ENCODE peak calls at places on chromosomes 3 and 15, in seven cellular contexts. H is naive B cell; D is iPS DF 19.7; I is naive thymus-derived CD8-positive, alpha-beta T cell; K is iPS-NIHi11; V is NCI-H460; P is NCI-H1092. E is an unnamed sample.

GRCh38 chr3:73480187-73480672 is 144.5 kb downstream of the PDZRN3 start:
- DNase-seq in H (no peak), D (no peak), I (no peak), K (peak), V (no peak), P (no peak), E (no peak)

GRCh38 chr3:19063936-19064335 is 84.4 kb upstream of the KCNH8 start:
- DNase-seq in H (no peak), D (no peak), I (no peak), K (no peak), V (no peak), P (no peak), E (no peak)

GRCh38 chr3:24523988-24524727 is 29.5 kb upstream of the THRB start:
- DNase-seq in H (no peak), D (no peak), I (no peak), K (no peak), V (no peak), P (no peak), E (no peak)

GRCh38 chr3:73773228-73773627 is 148.5 kb upstream of the PDZRN3 start:
- DNase-seq in H (no peak), D (no peak), I (no peak), K (no peak), V (no peak), P (no peak), E (no peak)

GRCh38 chr3:12796171-12797123 is at the start of gene CAND2:
- DNase-seq in H (peak), D (no peak), I (no peak), K (peak), V (no peak), P (peak), E (peak)

GRCh38 chr3:140180603-140181002 is 245.6 kb downstream of the CLSTN2 start:
- DNase-seq in H (no peak), D (no peak), I (no peak), K (no peak), V (no peak), P (no peak), E (no peak)

GRCh38 chr15:72964135-72964534 is 88.1 kb upstream of the NEO1 start:
- DNase-seq in H (no peak), D (no peak), I (no peak), K (no peak), V (no peak), P (no peak), E (no peak)

GRCh38 chr3:163773136-163773535 is 1305.2 kb downstream of the SI start:
- DNase-seq in H (no peak), D (no peak), I (no peak), K (no peak), V (no peak), P (no peak), E (no peak)

GRCh38 chr3:165749817-165750216 is 87.4 kb downstream of the BCHE start:
- DNase-seq in H (no peak), D (no peak), I (no peak), K (no peak), V (no peak), P (no peak), E (no peak)

GRCh38 chr15:74603026-74603788 is 12.4 kb upstream of the CLK3 start:
- DNase-seq in H (no peak), D (no peak), I (no peak), K (no peak), V (no peak), P (no peak), E (no peak)

GRCh38 chr3:188309437-188310269 is 155.7 kb downstream of the LPP start:
- DNase-seq in H (no peak), D (no peak), I (no peak), K (no peak), V (no peak), P (no peak), E (no peak)

GRCh38 chr15:55564347-55565145 is 23.6 kb downstream of the PYGO1 start:
- DNase-seq in H (no peak), D (no peak), I (no peak), K (peak), V (no peak), P (no peak), E (peak)

GRCh38 chr3:36663666-36664291 is 100.6 kb downstream of the DCLK3 start:
- DNase-seq in H (no peak), D (no peak), I (no peak), K (no peak), V (no peak), P (no peak), E (no peak)

GRCh38 chr15:96171842-96172241 is 158.7 kb upstream of the NR2F2 start:
- DNase-seq in H (no peak), D (no peak), I (no peak), K (no peak), V (no peak), P (no peak), E (peak)

GRCh38 chr15:31245756-31246155 is 80.9 kb upstream of the KLF13 start:
- DNase-seq in H (no peak), D (no peak), I (no peak), K (no peak), V (no peak), P (no peak), E (no peak)

GRCh38 chr15:60363024-60363674 is 34.6 kb downstream of the ANXA2 start:
- DNase-seq in H (no peak), D (no peak), I (no peak), K (no peak), V (no peak), P (no peak), E (peak)